ENCODE peak calls at places on chromosomes 4 and X, in eight cellular contexts. One of them, this sample, is unnamed.

GRCh38 chr4:86661006-86661405 is 66.9 kb downstream of the PTPN13 start:
- DNase-seq in lower leg skin: no peak
- DNase-seq in bronchial epithelial cell: peak
- DNase-seq in sigmoid colon: no peak
- DNase-seq in body of pancreas: no peak
- DNase-seq in AG10803: no peak
- DNase-seq in coronary artery: no peak
- DNase-seq in IMR-90: no peak
- DNase-seq in this sample: no peak

GRCh38 chr4:47510506-47511143 is 25.6 kb downstream of the ATP10D start:
- DNase-seq in bronchial epithelial cell: peak
- DNase-seq in AG10803: peak
- DNase-seq in body of pancreas: no peak
- DNase-seq in coronary artery: no peak
- DNase-seq in lower leg skin: no peak
- DNase-seq in sigmoid colon: no peak
- DNase-seq in IMR-90: peak
- DNase-seq in this sample: no peak

GRCh38 chr4:143668930-143669553 is 31.4 kb downstream of the FREM3 start:
- DNase-seq in sigmoid colon: no peak
- DNase-seq in body of pancreas: no peak
- DNase-seq in IMR-90: no peak
- DNase-seq in coronary artery: no peak
- DNase-seq in AG10803: no peak
- DNase-seq in lower leg skin: no peak
- DNase-seq in bronchial epithelial cell: no peak
- DNase-seq in this sample: no peak

GRCh38 chrX:101931494-101932248 is at the start of gene ZMAT1:
- DNase-seq in AG10803: peak
- DNase-seq in IMR-90: peak
- DNase-seq in coronary artery: peak
- DNase-seq in lower leg skin: peak
- DNase-seq in sigmoid colon: peak
- DNase-seq in body of pancreas: peak
- DNase-seq in bronchial epithelial cell: peak
- DNase-seq in this sample: peak

GRCh38 chrX:15816886-15817285 is 26.6 kb downstream of the ZRSR2 start:
- DNase-seq in AG10803: peak
- DNase-seq in body of pancreas: no peak
- DNase-seq in IMR-90: no peak
- DNase-seq in sigmoid colon: no peak
- DNase-seq in coronary artery: no peak
- DNase-seq in bronchial epithelial cell: no peak
- DNase-seq in lower leg skin: no peak
- DNase-seq in this sample: no peak

GRCh38 chr4:58809948-58810347 is 1699.8 kb upstream of the IGFBP7 start:
- DNase-seq in sigmoid colon: no peak
- DNase-seq in coronary artery: no peak
- DNase-seq in body of pancreas: no peak
- DNase-seq in bronchial epithelial cell: no peak
- DNase-seq in IMR-90: no peak
- DNase-seq in AG10803: no peak
- DNase-seq in lower leg skin: no peak
- DNase-seq in this sample: no peak

GRCh38 chrX:109403927-109404326 is 78.0 kb downstream of the GUCY2F start:
- DNase-seq in body of pancreas: no peak
- DNase-seq in coronary artery: no peak
- DNase-seq in bronchial epithelial cell: no peak
- DNase-seq in AG10803: no peak
- DNase-seq in lower leg skin: no peak
- DNase-seq in sigmoid colon: no peak
- DNase-seq in IMR-90: no peak
- DNase-seq in this sample: no peak

GRCh38 chrX:3697701-3698279 is 15.7 kb downstream of the PRKX start:
- DNase-seq in sigmoid colon: peak
- DNase-seq in AG10803: peak
- DNase-seq in coronary artery: no peak
- DNase-seq in lower leg skin: no peak
- DNase-seq in body of pancreas: peak
- DNase-seq in bronchial epithelial cell: peak
- DNase-seq in IMR-90: peak
- DNase-seq in this sample: no peak

GRCh38 chrX:68249401-68249831 is 183.9 kb downstream of the OPHN1 start:
- DNase-seq in lower leg skin: no peak
- DNase-seq in AG10803: no peak
- DNase-seq in sigmoid colon: peak
- DNase-seq in bronchial epithelial cell: no peak
- DNase-seq in coronary artery: no peak
- DNase-seq in body of pancreas: no peak
- DNase-seq in IMR-90: no peak
- DNase-seq in this sample: no peak

GRCh38 chrX:49704692-49705404 is 9.1 kb upstream of the PAGE1 start:
- DNase-seq in AG10803: no peak
- DNase-seq in body of pancreas: no peak
- DNase-seq in bronchial epithelial cell: no peak
- DNase-seq in sigmoid colon: no peak
- DNase-seq in IMR-90: no peak
- DNase-seq in lower leg skin: no peak
- DNase-seq in coronary artery: no peak
- DNase-seq in this sample: no peak

GRCh38 chr4:126705271-126705670 is 927.5 kb upstream of the INTU start:
- DNase-seq in coronary artery: no peak
- DNase-seq in body of pancreas: no peak
- DNase-seq in AG10803: peak
- DNase-seq in sigmoid colon: no peak
- DNase-seq in IMR-90: peak
- DNase-seq in lower leg skin: no peak
- DNase-seq in bronchial epithelial cell: no peak
- DNase-seq in this sample: no peak

GRCh38 chrX:636971-637659 is 6.5 kb downstream of the SHOX start:
- DNase-seq in IMR-90: no peak
- DNase-seq in AG10803: no peak
- DNase-seq in coronary artery: no peak
- DNase-seq in sigmoid colon: no peak
- DNase-seq in bronchial epithelial cell: no peak
- DNase-seq in lower leg skin: peak
- DNase-seq in body of pancreas: no peak
- DNase-seq in this sample: no peak

GRCh38 chr4:20422398-20422797 is 170.7 kb downstream of the SLIT2 start:
- DNase-seq in lower leg skin: no peak
- DNase-seq in bronchial epithelial cell: peak
- DNase-seq in sigmoid colon: peak
- DNase-seq in coronary artery: no peak
- DNase-seq in AG10803: peak
- DNase-seq in body of pancreas: peak
- DNase-seq in IMR-90: peak
- DNase-seq in this sample: no peak

GRCh38 chr4:155487231-155487630 is 110.5 kb upstream of the MAP9 start:
- DNase-seq in lower leg skin: no peak
- DNase-seq in bronchial epithelial cell: peak
- DNase-seq in IMR-90: no peak
- DNase-seq in AG10803: no peak
- DNase-seq in body of pancreas: no peak
- DNase-seq in sigmoid colon: no peak
- DNase-seq in coronary artery: no peak
- DNase-seq in this sample: no peak

GRCh38 chr4:20829958-20830357 is 129.7 kb downstream of the PACRGL start:
- DNase-seq in sigmoid colon: no peak
- DNase-seq in AG10803: no peak
- DNase-seq in coronary artery: no peak
- DNase-seq in lower leg skin: no peak
- DNase-seq in bronchial epithelial cell: peak
- DNase-seq in body of pancreas: no peak
- DNase-seq in IMR-90: peak
- DNase-seq in this sample: no peak

GRCh38 chr4:185529413-185529812 is 5.9 kb downstream of the PDLIM3 start:
- DNase-seq in coronary artery: no peak
- DNase-seq in IMR-90: no peak
- DNase-seq in AG10803: no peak
- DNase-seq in sigmoid colon: no peak
- DNase-seq in lower leg skin: no peak
- DNase-seq in body of pancreas: no peak
- DNase-seq in bronchial epithelial cell: no peak
- DNase-seq in this sample: no peak

GRCh38 chrX:118038614-118039365 is 77.8 kb downstream of the KLHL13 start:
- DNase-seq in bronchial epithelial cell: peak
- DNase-seq in body of pancreas: no peak
- DNase-seq in lower leg skin: no peak
- DNase-seq in sigmoid colon: no peak
- DNase-seq in AG10803: no peak
- DNase-seq in coronary artery: no peak
- DNase-seq in IMR-90: peak
- DNase-seq in this sample: no peak

GRCh38 chr4:52957220-52957686 is 95.1 kb downstream of the RASL11B start:
- DNase-seq in IMR-90: peak
- DNase-seq in coronary artery: no peak
- DNase-seq in AG10803: peak
- DNase-seq in bronchial epithelial cell: no peak
- DNase-seq in sigmoid colon: no peak
- DNase-seq in lower leg skin: no peak
- DNase-seq in body of pancreas: peak
- DNase-seq in this sample: no peak

GRCh38 chr4:81982846-81983540 is 390.8 kb downstream of the HNRNPD start:
- DNase-seq in coronary artery: no peak
- DNase-seq in lower leg skin: no peak
- DNase-seq in AG10803: no peak
- DNase-seq in body of pancreas: no peak
- DNase-seq in IMR-90: no peak
- DNase-seq in bronchial epithelial cell: no peak
- DNase-seq in sigmoid colon: no peak
- DNase-seq in this sample: no peak

GRCh38 chrX:44884944-44885343 is 12.0 kb downstream of the KDM6A start:
- DNase-seq in IMR-90: no peak
- DNase-seq in sigmoid colon: no peak
- DNase-seq in bronchial epithelial cell: no peak
- DNase-seq in body of pancreas: no peak
- DNase-seq in lower leg skin: no peak
- DNase-seq in coronary artery: no peak
- DNase-seq in AG10803: no peak
- DNase-seq in this sample: no peak

GRCh38 chrX:43750248-43750676 is 94.2 kb downstream of the MAOA start:
- DNase-seq in coronary artery: no peak
- DNase-seq in AG10803: peak
- DNase-seq in IMR-90: peak
- DNase-seq in sigmoid colon: peak
- DNase-seq in lower leg skin: no peak
- DNase-seq in bronchial epithelial cell: peak
- DNase-seq in body of pancreas: peak
- DNase-seq in this sample: peak

GRCh38 chr4:39205000-39205399 is 22.7 kb downstream of the WDR19 start:
- DNase-seq in lower leg skin: no peak
- DNase-seq in AG10803: peak
- DNase-seq in coronary artery: no peak
- DNase-seq in IMR-90: no peak
- DNase-seq in bronchial epithelial cell: no peak
- DNase-seq in body of pancreas: no peak
- DNase-seq in sigmoid colon: no peak
- DNase-seq in this sample: no peak

GRCh38 chr4:173647902-173648301 is 117.9 kb upstream of the HAND2 start:
- DNase-seq in bronchial epithelial cell: no peak
- DNase-seq in IMR-90: no peak
- DNase-seq in AG10803: no peak
- DNase-seq in coronary artery: no peak
- DNase-seq in body of pancreas: no peak
- DNase-seq in lower leg skin: no peak
- DNase-seq in sigmoid colon: no peak
- DNase-seq in this sample: no peak

GRCh38 chrX:47707031-47707780 is 48.2 kb upstream of the UXT start:
- DNase-seq in sigmoid colon: no peak
- DNase-seq in IMR-90: no peak
- DNase-seq in bronchial epithelial cell: no peak
- DNase-seq in body of pancreas: no peak
- DNase-seq in lower leg skin: no peak
- DNase-seq in coronary artery: no peak
- DNase-seq in AG10803: peak
- DNase-seq in this sample: no peak

GRCh38 chrX:24371391-24371972 is 11.0 kb downstream of the SUPT20HL1 start:
- DNase-seq in lower leg skin: no peak
- DNase-seq in bronchial epithelial cell: peak
- DNase-seq in IMR-90: peak
- DNase-seq in sigmoid colon: peak
- DNase-seq in coronary artery: no peak
- DNase-seq in body of pancreas: peak
- DNase-seq in AG10803: peak
- DNase-seq in this sample: no peak
- H3K4me3 ChIP-seq in lower leg skin: no peak
- H3K4me3 ChIP-seq in bronchial epithelial cell: no peak
- H3K4me3 ChIP-seq in IMR-90: no peak
- H3K4me3 ChIP-seq in sigmoid colon: no peak
- H3K4me3 ChIP-seq in coronary artery: no peak
- H3K4me3 ChIP-seq in body of pancreas: no peak
- H3K4me3 ChIP-seq in AG10803: no peak
- H3K4me3 ChIP-seq in this sample: no peak

DNA sequence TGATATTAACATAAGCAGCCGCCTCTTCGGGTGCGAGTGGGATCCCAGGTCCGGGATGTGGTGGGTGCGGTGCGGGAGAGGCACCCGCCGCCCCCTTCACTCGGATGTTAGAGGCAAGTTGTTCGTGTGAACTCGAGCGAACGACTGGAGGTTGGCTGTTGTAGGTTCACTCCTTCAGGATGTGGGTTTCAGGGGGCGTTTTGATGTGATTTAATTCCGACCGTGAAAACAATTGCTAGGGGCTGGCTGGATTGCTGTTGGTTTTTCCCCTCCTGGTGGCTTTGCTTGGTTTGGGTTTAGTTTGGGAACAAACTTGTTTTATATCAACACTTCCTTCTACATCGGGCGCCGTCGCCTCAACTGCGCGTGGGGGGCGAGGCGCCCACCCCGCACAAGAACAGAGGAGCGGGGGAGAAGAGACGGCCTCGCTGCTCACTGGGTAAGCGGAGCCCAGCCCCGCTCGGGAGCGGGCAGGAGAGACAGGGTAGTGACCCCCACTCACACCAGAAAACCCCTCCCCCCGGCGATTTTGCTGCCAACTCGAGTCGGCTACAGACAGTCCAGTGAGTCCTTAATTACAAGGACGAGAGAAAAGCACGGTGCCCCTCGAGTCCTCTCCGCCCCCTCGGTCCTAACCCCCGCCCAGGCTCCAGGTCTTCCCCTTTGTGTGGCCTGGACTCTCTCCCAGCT is 3.0 kb upstream of the LEF1 start:
- DNase-seq in bronchial epithelial cell: no peak
- DNase-seq in lower leg skin: no peak
- DNase-seq in sigmoid colon: no peak
- DNase-seq in body of pancreas: no peak
- DNase-seq in AG10803: no peak
- DNase-seq in IMR-90: no peak
- DNase-seq in coronary artery: no peak
- DNase-seq in this sample: no peak
- H3K4me3 ChIP-seq in bronchial epithelial cell: no peak
- H3K4me3 ChIP-seq in lower leg skin: no peak
- H3K4me3 ChIP-seq in sigmoid colon: no peak
- H3K4me3 ChIP-seq in body of pancreas: no peak
- H3K4me3 ChIP-seq in AG10803: no peak
- H3K4me3 ChIP-seq in IMR-90: no peak
- H3K4me3 ChIP-seq in coronary artery: peak
- H3K4me3 ChIP-seq in this sample: peak

GRCh38 chrX:132732236-132732635 is 226.2 kb downstream of the HS6ST2 start:
- DNase-seq in lower leg skin: no peak
- DNase-seq in bronchial epithelial cell: peak
- DNase-seq in IMR-90: no peak
- DNase-seq in body of pancreas: no peak
- DNase-seq in coronary artery: no peak
- DNase-seq in sigmoid colon: no peak
- DNase-seq in AG10803: no peak
- DNase-seq in this sample: no peak
- H3K4me3 ChIP-seq in lower leg skin: no peak
- H3K4me3 ChIP-seq in bronchial epithelial cell: no peak
- H3K4me3 ChIP-seq in IMR-90: no peak
- H3K4me3 ChIP-seq in body of pancreas: no peak
- H3K4me3 ChIP-seq in coronary artery: no peak
- H3K4me3 ChIP-seq in sigmoid colon: no peak
- H3K4me3 ChIP-seq in AG10803: no peak
- H3K4me3 ChIP-seq in this sample: no peak

GRCh38 chr4:165379662-165380061 is 854 bp downstream of the CPE start:
- DNase-seq in coronary artery: peak
- DNase-seq in IMR-90: no peak
- DNase-seq in lower leg skin: peak
- DNase-seq in AG10803: no peak
- DNase-seq in body of pancreas: peak
- DNase-seq in sigmoid colon: no peak
- DNase-seq in bronchial epithelial cell: no peak
- DNase-seq in this sample: no peak
- H3K4me3 ChIP-seq in coronary artery: peak
- H3K4me3 ChIP-seq in IMR-90: no peak
- H3K4me3 ChIP-seq in lower leg skin: peak
- H3K4me3 ChIP-seq in AG10803: peak
- H3K4me3 ChIP-seq in body of pancreas: peak
- H3K4me3 ChIP-seq in sigmoid colon: peak
- H3K4me3 ChIP-seq in bronchial epithelial cell: peak
- H3K4me3 ChIP-seq in this sample: peak

This sample was measured in suprapubic skin.